ENCODE peak calls at places on chromosomes 12 and 14, in eight cellular contexts. E, X, C, U, L, R, Y and G are unnamed samples.

GRCh38 chr12:52582971-52583456 is 9.4 kb upstream of the KRT74 start:
- DNase-seq in E (peak; percentile 70), X (peak; percentile 29), C (peak; percentile 60), U (no peak), L (peak; percentile 72), R (no peak), Y (peak; percentile 73), G (peak; percentile 68)

GRCh38 chr12:61757831-61758505 is 502.2 kb upstream of the USP15 start:
- DNase-seq in E (no peak), X (no peak), C (no peak), U (no peak), L (peak; percentile 0), R (no peak), Y (no peak), G (no peak)

GRCh38 chr12:127628655-127629054 is 638.3 kb upstream of the TMEM132C start:
- DNase-seq in E (no peak), X (no peak), C (peak; percentile 11), U (no peak), L (no peak), R (no peak), Y (peak; percentile 32), G (peak; percentile 11)

GRCh38 chr12:121110211-121110940 is 22.3 kb upstream of the P2RX7 start:
- DNase-seq in E (peak; percentile 76), X (peak; percentile 29), C (peak; percentile 88), U (peak; percentile 57), L (peak; percentile 76), R (no peak), Y (peak; percentile 74), G (peak; percentile 44)

GRCh38 chr12:115075552-115076170 is 391.7 kb upstream of the TBX3 start:
- DNase-seq in E (no peak), X (no peak), C (no peak), U (no peak), L (no peak), R (no peak), Y (no peak), G (no peak)

GRCh38 chr12:110199360-110200123 is 75.4 kb downstream of the IFT81 start:
- DNase-seq in E (peak; percentile 78), X (peak; percentile 45), C (no peak), U (no peak), L (peak; percentile 79), R (no peak), Y (peak; percentile 31), G (no peak)

GRCh38 chr12:78540621-78541336 is 323.8 kb upstream of the SYT1 start:
- DNase-seq in E (no peak), X (no peak), C (no peak), U (no peak), L (no peak), R (no peak), Y (no peak), G (no peak)

GRCh38 chr14:29846339-29847129 is 81.1 kb downstream of the PRKD1 start:
- DNase-seq in E (no peak), X (no peak), C (no peak), U (no peak), L (no peak), R (no peak), Y (peak; percentile 72), G (no peak)

GRCh38 chr12:27055966-27056365 is 26.4 kb downstream of the C12orf71 start:
- DNase-seq in E (no peak), X (no peak), C (no peak), U (no peak), L (no peak), R (no peak), Y (no peak), G (no peak)

GRCh38 chr12:94550964-94551363 is 91.3 kb upstream of the CEP83 start:
- DNase-seq in E (no peak), X (no peak), C (no peak), U (no peak), L (peak; percentile 7), R (no peak), Y (no peak), G (no peak)

GRCh38 chr14:73463411-73463810 is 5.1 kb upstream of the NUMB start:
- DNase-seq in E (peak; percentile 92), X (no peak), C (peak; percentile 81), U (peak; percentile 77), L (peak; percentile 98), R (no peak), Y (no peak), G (no peak)